ENCODE peak calls at places on chromosome 9, in six cellular contexts. One of them, this sample, is unnamed.

GRCh38 chr9:95004452-95005275 is 278.2 kb downstream of the AOPEP start:
- DNase-seq in bronchial epithelial cell: no peak
- DNase-seq in Calu3: peak
- DNase-seq in dorsolateral prefrontal cortex: peak
- DNase-seq in ELR: peak
- DNase-seq in naive thymus-derived CD8-positive, alpha-beta T cell: no peak
- DNase-seq in this sample: no peak

GRCh38 chr9:93684806-93685553 is 108.6 kb downstream of the PHF2 start:
- DNase-seq in ELR: peak
- DNase-seq in Calu3: no peak
- DNase-seq in bronchial epithelial cell: peak
- DNase-seq in dorsolateral prefrontal cortex: no peak
- DNase-seq in naive thymus-derived CD8-positive, alpha-beta T cell: peak
- DNase-seq in this sample: no peak

GRCh38 chr9:109968702-109969450 is 188.9 kb downstream of the PALM2AKAP2 start:
- DNase-seq in dorsolateral prefrontal cortex: no peak
- DNase-seq in ELR: peak
- DNase-seq in naive thymus-derived CD8-positive, alpha-beta T cell: no peak
- DNase-seq in bronchial epithelial cell: no peak
- DNase-seq in Calu3: no peak
- DNase-seq in this sample: peak

GRCh38 chr9:109708507-109708945 is 71.5 kb upstream of the PALM2AKAP2 start:
- DNase-seq in ELR: no peak
- DNase-seq in bronchial epithelial cell: no peak
- DNase-seq in dorsolateral prefrontal cortex: no peak
- DNase-seq in Calu3: no peak
- DNase-seq in naive thymus-derived CD8-positive, alpha-beta T cell: no peak
- DNase-seq in this sample: no peak

GRCh38 chr9:116057371-116057770 is 96.2 kb upstream of the PAPPA start:
- DNase-seq in ELR: no peak
- DNase-seq in naive thymus-derived CD8-positive, alpha-beta T cell: no peak
- DNase-seq in bronchial epithelial cell: no peak
- DNase-seq in Calu3: no peak
- DNase-seq in dorsolateral prefrontal cortex: no peak
- DNase-seq in this sample: no peak

GRCh38 chr9:7828344-7828743 is 28.8 kb upstream of the DMAC1 start:
- DNase-seq in Calu3: no peak
- DNase-seq in dorsolateral prefrontal cortex: no peak
- DNase-seq in naive thymus-derived CD8-positive, alpha-beta T cell: no peak
- DNase-seq in ELR: no peak
- DNase-seq in bronchial epithelial cell: peak
- DNase-seq in this sample: peak

GRCh38 chr9:93567271-93567959 is 9.0 kb upstream of the PHF2 start:
- DNase-seq in naive thymus-derived CD8-positive, alpha-beta T cell: no peak
- DNase-seq in Calu3: no peak
- DNase-seq in ELR: peak
- DNase-seq in bronchial epithelial cell: no peak
- DNase-seq in dorsolateral prefrontal cortex: no peak
- DNase-seq in this sample: no peak

GRCh38 chr9:83537331-83538171 is 650 bp downstream of the FRMD3 start:
- DNase-seq in bronchial epithelial cell: no peak
- DNase-seq in ELR: peak
- DNase-seq in naive thymus-derived CD8-positive, alpha-beta T cell: no peak
- DNase-seq in dorsolateral prefrontal cortex: no peak
- DNase-seq in Calu3: no peak
- DNase-seq in this sample: no peak

GRCh38 chr9:134624827-134625181 is 16.8 kb upstream of the COL5A1 start:
- DNase-seq in naive thymus-derived CD8-positive, alpha-beta T cell: no peak
- DNase-seq in bronchial epithelial cell: peak
- DNase-seq in ELR: peak
- DNase-seq in dorsolateral prefrontal cortex: peak
- DNase-seq in Calu3: no peak
- DNase-seq in this sample: peak

GRCh38 chr9:130172161-130172857 is at the start of gene NCS1:
- DNase-seq in dorsolateral prefrontal cortex: peak
- DNase-seq in ELR: peak
- DNase-seq in Calu3: peak
- DNase-seq in naive thymus-derived CD8-positive, alpha-beta T cell: no peak
- DNase-seq in bronchial epithelial cell: peak
- DNase-seq in this sample: peak

GRCh38 chr9:111356567-111357244 is 26.7 kb upstream of the OR2K2 start:
- DNase-seq in dorsolateral prefrontal cortex: no peak
- DNase-seq in ELR: peak
- DNase-seq in bronchial epithelial cell: peak
- DNase-seq in Calu3: peak
- DNase-seq in naive thymus-derived CD8-positive, alpha-beta T cell: no peak
- DNase-seq in this sample: peak

This sample was measured in fibroblast of mammary gland.